ENCODE peak calls at places on chromosomes 16 and 17, in seven cellular contexts. P, H, T, I, S, M and N are unnamed samples.

GRCh38 chr17:58741121-58741625 is 14.5 kb upstream of the PPM1E start:
- DNase-seq in I (no peak), H (no peak), P (no peak), S (no peak), T (no peak), M (no peak), N (no peak)

GRCh38 chr16:81610144-81610842 is 165.7 kb downstream of the CMIP start:
- DNase-seq in H (no peak), P (peak; percentile 70), S (no peak), I (no peak), M (peak; percentile 74), T (peak; percentile 67), N (no peak)

GRCh38 chr17:58060596-58061191 is 22.5 kb upstream of the DYNLL2 start:
- DNase-seq in H (no peak), S (no peak), P (no peak), I (no peak), T (no peak), M (peak; percentile 68), N (peak; percentile 58)

GRCh38 chr17:34637041-34637547 is 57.7 kb downstream of the TMEM132E start:
- DNase-seq in S (no peak), H (no peak), T (no peak), P (no peak), I (no peak), M (no peak), N (no peak)

GRCh38 chr16:22375117-22375962 is 921 bp upstream of the CDR2 start:
- DNase-seq in P (no peak), S (no peak), M (peak; percentile 8), T (no peak), I (no peak), H (no peak), N (no peak)

GRCh38 chr16:18788828-18789514 is 1.2 kb downstream of the RPS15A start:
- DNase-seq in P (no peak), T (no peak), H (no peak), M (no peak), S (no peak), I (no peak), N (no peak)

GRCh38 chr17:30961213-30962188 is 9.3 kb upstream of the RNF135 start:
- DNase-seq in I (no peak), P (no peak), S (no peak), H (no peak), M (no peak), T (no peak), N (peak; percentile 49)

GRCh38 chr16:4515611-4516233 is 22.9 kb downstream of the CDIP1 start:
- DNase-seq in I (no peak), P (no peak), M (no peak), S (no peak), H (no peak), T (no peak), N (no peak)

GRCh38 chr17:37541880-37542675 is 52.4 kb downstream of the DUSP14 start:
- DNase-seq in S (no peak), H (no peak), T (no peak), M (no peak), P (no peak), I (no peak), N (no peak)

GRCh38 chr16:5615868-5616642 is 518.5 kb upstream of the EEF2KMT start:
- DNase-seq in H (no peak), P (peak; percentile 66), M (peak; percentile 13), I (peak; percentile 88), T (peak; percentile 0), S (no peak), N (peak; percentile 94)

GRCh38 chr17:72697602-72698146 is 394.8 kb downstream of the SLC39A11 start:
- DNase-seq in I (no peak), P (no peak), M (no peak), S (no peak), T (peak; percentile 63), H (no peak), N (no peak)

GRCh38 chr17:19724501-19725420 is 8.4 kb upstream of the SLC47A2 start:
- DNase-seq in M (peak; percentile 43), T (no peak), S (peak; percentile 44), P (peak; percentile 87), I (peak; percentile 28), H (peak; percentile 34), N (peak; percentile 43)

GRCh38 chr16:49340466-49340865 is 33.1 kb upstream of the C16orf78 start:
- DNase-seq in H (no peak), S (no peak), P (no peak), I (no peak), M (no peak), T (no peak), N (no peak)

GRCh38 chr16:80909720-80910119 is 97.0 kb downstream of the CMC2 start:
- DNase-seq in T (no peak), I (no peak), P (no peak), M (no peak), H (no peak), S (no peak), N (no peak)

GRCh38 chr17:76408037-76408849 is 23.8 kb downstream of the SPHK1 start:
- DNase-seq in T (no peak), H (peak; percentile 53), P (peak; percentile 73), M (no peak), I (peak; percentile 78), S (peak; percentile 68), N (peak; percentile 94)

GRCh38 chr17:78715000-78715771 is 66.9 kb downstream of the CYTH1 start:
- DNase-seq in S (no peak), H (no peak), I (no peak), M (no peak), P (no peak), T (no peak), N (peak; percentile 24)

GRCh38 chr16:87924041-87924851 is 12.1 kb downstream of the CA5A start:
- DNase-seq in H (no peak), S (no peak), I (no peak), T (no peak), M (no peak), P (no peak), N (no peak)